ENCODE peak calls at places on chromosomes 13 and 19, in five cellular contexts. V is K562; D is GM03348; Z is naive thymus-derived CD8-positive, alpha-beta T cell; E is LoVo. J is an unnamed sample.

GRCh38 chr13:99322297-99323103 is 15.3 kb upstream of the GPR183 start:
- DNase-seq in D (peak), E (no peak), Z (no peak), V (peak), J (peak)

GRCh38 chr13:40452038-40452666 is 214.3 kb downstream of the FOXO1 start:
- DNase-seq in D (no peak), E (no peak), V (no peak), Z (no peak), J (no peak)

GRCh38 chr19:19304186-19304975 is 15.9 kb downstream of the SUGP1 start:
- DNase-seq in D (no peak), V (peak), E (no peak), Z (no peak), J (peak)

GRCh38 chr13:40812724-40813445 is 23.5 kb downstream of the SLC25A15 start:
- DNase-seq in Z (no peak), V (peak), E (no peak), D (no peak), J (peak)

GRCh38 chr19:15672580-15673175 is at the start of gene CYP4F12:
- DNase-seq in V (peak), E (peak), Z (no peak), D (no peak), J (peak)

GRCh38 chr19:1470864-1471513 is 8.0 kb downstream of the C19orf25 start:
- DNase-seq in V (no peak), D (peak), E (peak), Z (peak), J (peak)

GRCh38 chr13:100875392-100876043 is 200.9 kb upstream of the TMTC4 start:
- DNase-seq in D (peak), E (no peak), Z (no peak), V (no peak), J (peak)

GRCh38 chr13:74110053-74110452 is 24.2 kb downstream of the KLF12 start:
- DNase-seq in V (no peak), Z (no peak), D (no peak), E (peak), J (no peak)

GRCh38 chr13:22278336-22278929 is 607.6 kb downstream of the FGF9 start:
- DNase-seq in D (peak), V (peak), Z (peak), E (peak), J (no peak)

GRCh38 chr19:56117376-56117884 is 3.7 kb downstream of the ZNF787 start:
- DNase-seq in Z (no peak), D (no peak), V (no peak), E (no peak), J (peak)

GRCh38 chr19:32720216-32720935 is 809 bp downstream of the TDRD12 start:
- DNase-seq in D (no peak), Z (no peak), V (no peak), E (no peak), J (peak)

GRCh38 chr19:32196690-32197420 is 148.6 kb upstream of the ZNF507 start:
- DNase-seq in D (no peak), E (no peak), V (no peak), Z (no peak), J (no peak)

GRCh38 chr13:29991343-29991742 is 140.9 kb upstream of the UBL3 start:
- DNase-seq in Z (no peak), E (peak), V (no peak), D (peak), J (peak)

GRCh38 chr13:103055166-103055565 is 11.1 kb downstream of the SLC10A2 start:
- DNase-seq in Z (no peak), V (no peak), D (no peak), E (no peak), J (no peak)

GRCh38 chr19:55085923-55086715 is 10.4 kb downstream of the EPS8L1 start:
- DNase-seq in V (no peak), D (no peak), Z (no peak), E (no peak), J (peak)

GRCh38 chr13:42247883-42248282 is 24.1 kb upstream of the AKAP11 start:
- DNase-seq in E (no peak), V (no peak), Z (no peak), D (no peak), J (no peak)

GRCh38 chr13:34678154-34678553 is 263.9 kb upstream of the NBEA start:
- DNase-seq in Z (no peak), E (no peak), D (no peak), V (no peak), J (no peak)

GRCh38 chr13:77305276-77305675 is 21.6 kb downstream of the MYCBP2 start:
- DNase-seq in D (no peak), E (no peak), V (no peak), Z (no peak), J (no peak)

GRCh38 chr19:50481351-50482149 is 4.9 kb upstream of the GARIN5A start:
- DNase-seq in V (no peak), Z (no peak), D (no peak), E (no peak), J (no peak)

GRCh38 chr13:38398810-38399493 is 49.3 kb downstream of the UFM1 start:
- DNase-seq in Z (no peak), V (no peak), E (no peak), D (peak), J (peak)

GRCh38 chr13:21988624-21989023 is 317.8 kb downstream of the FGF9 start:
- DNase-seq in E (no peak), Z (no peak), D (no peak), V (no peak), J (no peak)

GRCh38 chr13:37954191-37954590 is 84.6 kb upstream of the TRPC4 start:
- DNase-seq in D (no peak), Z (no peak), V (no peak), E (peak), J (no peak)

GRCh38 chr19:33878136-33878535 is 81.5 kb downstream of the KCTD15 start:
- DNase-seq in E (no peak), D (no peak), Z (no peak), V (no peak), J (no peak)

GRCh38 chr19:33819496-33819874 is 22.8 kb downstream of the KCTD15 start:
- DNase-seq in Z (no peak), V (peak), D (peak), E (no peak), J (no peak)

GRCh38 chr19:19550454-19550842 is 12.4 kb downstream of the CILP2 start:
- DNase-seq in E (no peak), V (no peak), D (peak), Z (no peak), J (peak)

GRCh38 chr13:98879127-98879520 is 98.7 kb downstream of the DOCK9 start:
- DNase-seq in D (no peak), V (no peak), Z (no peak), E (no peak), J (no peak)

GRCh38 chr19:55340144-55340783 is 588 bp downstream of the KMT5C start:
- DNase-seq in D (no peak), V (peak), Z (no peak), E (no peak), J (peak)

GRCh38 chr19:3124630-3125029 is 11.2 kb upstream of the GNA15 start:
- DNase-seq in Z (no peak), V (no peak), D (no peak), E (no peak), J (peak)

GRCh38 chr13:49802410-49802809 is 9.9 kb upstream of the KPNA3 start:
- DNase-seq in D (no peak), E (no peak), V (no peak), Z (no peak), J (no peak)

GRCh38 chr13:105660550-105660949 is 874.9 kb downstream of the EFNB2 start:
- DNase-seq in E (no peak), V (no peak), Z (no peak), D (no peak), J (no peak)

GRCh38 chr19:19900124-19900523 is 622 bp upstream of the ZNF93 start:
- DNase-seq in D (peak), Z (no peak), E (no peak), V (peak), J (peak)

GRCh38 chr13:42567772-42568428 is 6.1 kb upstream of the TNFSF11 start:
- DNase-seq in V (no peak), E (no peak), Z (no peak), D (no peak), J (no peak)

GRCh38 chr13:112838038-112838965 is 130.7 kb upstream of the MCF2L start:
- DNase-seq in D (no peak), E (no peak), V (no peak), Z (no peak), J (peak)

GRCh38 chr19:7953060-7953459 is 9.6 kb upstream of the TIMM44 start:
- DNase-seq in Z (no peak), V (no peak), D (peak), E (no peak), J (peak)

GRCh38 chr19:50465986-50466771 is 10.1 kb upstream of the EMC10 start:
- DNase-seq in D (peak), Z (no peak), E (no peak), V (peak), J (no peak)

GRCh38 chr19:38556521-38557174 is 61.1 kb downstream of the MAP4K1 start:
- DNase-seq in Z (no peak), E (no peak), V (peak), D (no peak), J (no peak)

GRCh38 chr13:57138988-57139387 is 1.7 kb upstream of the PRR20A start:
- DNase-seq in D (no peak), Z (no peak), V (no peak), E (no peak), J (peak)

GRCh38 chr19:6443986-6444385 is 10.4 kb upstream of the SLC25A41 start:
- DNase-seq in Z (no peak), E (no peak), D (no peak), V (no peak), J (peak)

J was measured in osteoblast.